ENCODE peak calls at places on chromosomes 1 and 21, in eight cellular contexts. Y is cardiac muscle cell, D is glutamatergic neuron, I is mesothelial cell of epicardium, E is lower lobe of right lung, X is A673, S is OCI-LY7, P is psoas muscle. Q is an unnamed sample.

GRCh38 chr1:95017775-95018174 is 55.0 kb downstream of the ALG14 start:
- DNase-seq in X (no peak), I (no peak), P (no peak), Y (no peak), D (no peak), E (no peak), S (no peak), Q (no peak)

GRCh38 chr1:119805247-119805646 is 6.0 kb downstream of the REG4 start:
- DNase-seq in S (no peak), I (no peak), X (no peak), Y (no peak), D (no peak), E (no peak), P (no peak), Q (no peak)

GRCh38 chr1:69533343-69533742 is 34.4 kb upstream of the LRRC7 start:
- DNase-seq in X (no peak), E (no peak), Y (no peak), D (no peak), S (no peak), I (no peak), P (no peak), Q (no peak)

GRCh38 chr1:231196307-231196706 is 34.4 kb downstream of the TRIM67 start:
- DNase-seq in I (no peak), Y (no peak), X (no peak), E (no peak), P (no peak), S (no peak), D (no peak), Q (no peak)

GRCh38 chr1:184757406-184757805 is 2.7 kb upstream of the EDEM3 start:
- DNase-seq in X (no peak), D (no peak), Y (no peak), E (no peak), P (no peak), I (no peak), S (no peak), Q (no peak)

GRCh38 chr1:39196244-39197215 is 8.0 kb upstream of the MACF1 start:
- DNase-seq in I (no peak), E (no peak), S (peak), X (peak), D (no peak), Y (peak), P (no peak), Q (no peak)

GRCh38 chr1:162387226-162388082 is 5.9 kb downstream of the C1orf226 start:
- DNase-seq in E (no peak), I (no peak), S (no peak), X (no peak), D (no peak), Y (peak), P (no peak), Q (no peak)

GRCh38 chr1:66271216-66271903 is 262.6 kb upstream of the SGIP1 start:
- DNase-seq in Y (peak), I (peak), X (peak), P (peak), S (peak), D (no peak), E (peak), Q (peak)

GRCh38 chr1:82695443-82695842 is 894.7 kb downstream of the ADGRL2 start:
- DNase-seq in Y (peak), E (no peak), I (no peak), X (no peak), P (no peak), S (no peak), D (no peak), Q (no peak)

GRCh38 chr21:38824124-38824822 is 18.5 kb downstream of the ETS2 start:
- DNase-seq in S (no peak), Y (no peak), I (no peak), X (no peak), D (no peak), P (no peak), E (no peak), Q (no peak)

GRCh38 chr1:54885863-54886723 is 902 bp downstream of the DHCR24 start:
- DNase-seq in P (no peak), I (no peak), X (peak), E (peak), Y (no peak), D (peak), S (peak), Q (peak)

GRCh38 chr1:151611288-151611790 is 511 bp upstream of the SNX27 start:
- DNase-seq in D (no peak), I (no peak), P (no peak), S (no peak), Y (peak), X (peak), E (peak), Q (no peak)

GRCh38 chr1:190852611-190853010 is 374.9 kb upstream of the BRINP3 start:
- DNase-seq in I (no peak), E (no peak), Y (no peak), S (no peak), D (no peak), P (no peak), X (no peak), Q (no peak)

GRCh38 chr1:190849346-190849745 is 371.7 kb upstream of the BRINP3 start:
- DNase-seq in S (no peak), Y (no peak), X (peak), I (no peak), D (no peak), P (no peak), E (no peak), Q (no peak)

DNA sequence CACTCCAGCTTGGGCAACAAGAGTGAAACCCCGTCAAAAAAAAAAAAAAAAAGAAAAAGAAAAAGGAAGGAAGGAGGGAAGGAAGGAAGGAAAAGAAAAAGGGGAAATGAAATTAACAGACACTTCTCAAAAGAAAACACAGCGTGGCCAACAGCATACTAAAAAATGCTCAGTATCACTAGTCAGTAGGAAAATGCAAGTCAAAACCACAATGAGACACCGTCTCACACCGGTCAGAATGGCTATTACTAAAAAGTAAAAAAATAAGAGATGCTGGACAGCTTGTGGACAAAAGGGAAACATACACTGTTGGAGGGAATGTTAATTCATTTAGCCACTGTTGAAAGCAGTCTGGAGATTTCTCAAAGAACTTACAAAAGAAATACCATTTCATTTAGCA is 369.5 kb upstream of the BRINP3 start:
- DNase-seq in Y (no peak), X (no peak), S (no peak), P (no peak), E (no peak), D (no peak), I (no peak), Q (no peak)
- TF ChIP-seq CTCF in Y (no peak), X (no peak), S (no peak), P (no peak), E (no peak), D (no peak), I (no peak), Q (no peak)

GRCh38 chr1:43975249-43975961 is 645 bp downstream of the ATP6V0B start:
- DNase-seq in S (peak), P (peak), Y (peak), I (no peak), E (peak), X (no peak), D (no peak), Q (no peak)

GRCh38 chr1:43976890-43977289 is 2.1 kb upstream of the B4GALT2 start:
- DNase-seq in E (no peak), Y (no peak), S (no peak), X (no peak), P (no peak), D (no peak), I (no peak), Q (no peak)

GRCh38 chr1:43976045-43976444 is 1.3 kb downstream of the ATP6V0B start:
- DNase-seq in E (no peak), S (no peak), I (no peak), D (no peak), Y (no peak), X (no peak), P (no peak), Q (no peak)

GRCh38 chr1:43973981-43974442 is 748 bp upstream of the ATP6V0B start:
- DNase-seq in E (no peak), D (no peak), P (no peak), X (no peak), I (no peak), S (no peak), Y (no peak), Q (no peak)

GRCh38 chr1:43974443-43975248 is at the start of gene ATP6V0B:
- DNase-seq in E (peak), S (peak), P (peak), Y (peak), D (peak), X (peak), I (peak), Q (peak)
- TF ChIP-seq CTCF in E (peak), S (no peak), P (peak), Y (peak), D (peak), X (no peak), I (no peak), Q (no peak)

DNA sequence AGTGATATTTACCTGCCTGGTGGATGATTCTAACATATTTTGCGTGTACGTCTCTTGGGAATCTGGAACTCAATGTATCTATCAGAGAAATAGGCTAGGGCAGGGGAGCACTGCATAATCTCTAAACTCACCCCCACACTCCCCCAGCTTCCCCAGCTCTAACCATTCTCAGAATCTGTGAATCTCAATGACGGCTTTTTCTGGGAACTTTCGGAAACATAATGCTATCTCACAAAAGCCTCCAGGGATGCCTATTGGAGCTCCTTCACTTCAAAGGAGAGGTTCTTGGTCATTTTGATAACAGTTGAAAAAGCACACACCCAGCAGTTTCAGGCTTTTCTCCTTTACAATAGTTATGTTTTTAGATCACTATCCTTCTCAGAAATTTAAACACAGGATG is 113.8 kb upstream of the MAGI3 start:
- DNase-seq in X (no peak), Y (no peak), I (no peak), E (no peak), P (no peak), S (no peak), D (no peak), Q (no peak)
- TF ChIP-seq CTCF in X (no peak), Y (no peak), I (no peak), E (no peak), P (no peak), S (no peak), D (no peak), Q (no peak)

DNA sequence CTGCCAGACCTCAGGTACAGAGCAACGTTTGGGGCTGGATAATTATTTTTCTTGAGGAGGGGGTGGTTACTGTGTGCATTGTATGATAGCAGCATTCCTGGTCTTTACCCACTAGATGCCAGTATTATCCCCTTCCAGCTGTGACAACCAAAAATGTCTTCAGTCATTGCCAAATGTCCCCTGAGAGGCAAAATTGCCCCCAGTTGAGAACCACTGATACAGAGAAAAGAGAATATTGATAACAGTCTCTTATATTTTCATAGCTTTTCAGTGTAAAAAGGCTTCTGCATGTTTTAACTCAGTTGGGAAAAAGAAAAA is 51.8 kb upstream of the SYT14 start:
- DNase-seq in E (no peak), I (no peak), D (no peak), S (no peak), P (no peak), X (peak), Y (no peak), Q (no peak)
- TF ChIP-seq CTCF in E (no peak), I (no peak), D (no peak), S (no peak), P (no peak), X (peak), Y (no peak), Q (no peak)

GRCh38 chr1:204453141-204453772 is 41.3 kb downstream of the PIK3C2B start:
- DNase-seq in X (peak), Y (no peak), E (no peak), S (peak), D (no peak), I (no peak), P (no peak), Q (no peak)
- TF ChIP-seq CTCF in X (no peak), Y (no peak), E (no peak), S (no peak), D (no peak), I (no peak), P (no peak), Q (no peak)

GRCh38 chr21:14115646-14116045 is 95.1 kb downstream of the LIPI start:
- DNase-seq in D (no peak), S (no peak), I (no peak), E (no peak), Y (no peak), X (no peak), P (no peak), Q (no peak)

GRCh38 chr21:14119038-14119437 is 91.7 kb downstream of the LIPI start:
- DNase-seq in D (no peak), P (no peak), S (no peak), X (no peak), I (no peak), Y (no peak), E (no peak), Q (no peak)

GRCh38 chr21:14116080-14116481 is 94.7 kb downstream of the LIPI start:
- DNase-seq in I (no peak), P (no peak), Y (no peak), D (no peak), S (no peak), X (no peak), E (no peak), Q (no peak)

GRCh38 chr21:14121719-14122118 is 89.0 kb downstream of the LIPI start:
- DNase-seq in S (peak), E (no peak), P (no peak), X (no peak), I (no peak), Y (no peak), D (no peak), Q (no peak)

DNA sequence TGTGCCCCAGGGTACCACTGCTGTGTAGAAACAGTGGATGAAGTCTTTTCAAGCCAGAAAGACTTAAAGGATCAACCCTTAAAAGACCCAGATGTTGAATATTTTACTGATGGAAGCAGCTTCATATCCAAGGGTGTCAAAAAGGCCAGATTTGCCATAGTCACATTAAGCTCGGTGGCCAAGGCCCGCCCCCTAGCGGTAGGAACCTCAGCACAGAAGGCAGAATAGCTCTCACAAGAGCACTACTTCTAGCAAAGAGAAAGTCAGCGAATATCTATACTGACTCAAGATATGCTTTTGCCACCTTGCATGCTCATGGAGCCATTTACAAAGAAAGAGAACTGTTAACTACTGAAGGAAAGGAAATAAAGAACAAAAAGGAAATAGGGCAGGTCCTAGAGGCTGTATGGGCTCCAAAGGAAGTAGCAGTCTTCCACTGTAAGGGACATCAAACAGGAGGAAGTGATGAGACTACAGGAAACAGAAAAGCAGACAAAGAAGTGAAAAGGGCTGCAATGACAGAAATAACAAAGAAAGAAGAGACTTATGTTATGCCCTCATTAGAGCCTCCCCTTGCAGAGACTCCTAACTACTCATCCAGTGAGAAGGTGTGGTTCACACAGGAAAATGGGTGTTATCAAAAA is 90.5 kb downstream of the LIPI start:
- DNase-seq in D (peak), Y (no peak), P (no peak), X (peak), I (no peak), E (no peak), S (peak), Q (peak)
- TF ChIP-seq CTCF in D (peak), Y (no peak), P (peak), X (peak), I (peak), E (peak), S (peak), Q (peak)

DNA sequence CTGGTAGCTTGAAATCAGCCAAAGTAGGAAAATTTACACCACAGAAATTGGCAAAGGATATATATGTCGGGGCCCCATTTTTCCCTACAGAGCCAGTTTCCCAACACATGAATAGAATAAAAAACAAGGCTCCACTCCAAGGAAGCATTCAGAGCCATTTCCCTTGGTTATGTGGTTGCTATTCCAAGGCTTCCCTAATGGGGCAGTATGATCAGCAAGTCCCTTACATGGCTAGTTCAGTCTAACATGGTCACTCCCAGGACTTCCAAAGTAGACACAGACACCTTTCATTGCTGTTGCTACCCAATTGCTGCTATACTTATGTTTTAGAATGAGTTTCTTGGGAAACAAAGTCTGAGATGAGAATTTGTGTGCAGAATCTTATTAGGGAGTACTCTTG is 93.1 kb downstream of the C21orf91 start:
- DNase-seq in I (no peak), D (no peak), S (peak), E (no peak), Y (no peak), X (no peak), P (no peak), Q (no peak)
- TF ChIP-seq CTCF in I (no peak), D (no peak), S (peak), E (peak), Y (no peak), X (no peak), P (no peak), Q (no peak)

GRCh38 chr1:24266398-24266941 is 52.7 kb upstream of the GRHL3 start:
- DNase-seq in S (no peak), E (no peak), Y (peak), I (no peak), X (no peak), P (peak), D (no peak), Q (no peak)
- TF ChIP-seq CTCF in S (no peak), E (no peak), Y (no peak), I (no peak), X (no peak), P (no peak), D (no peak), Q (no peak)

GRCh38 chr21:42063578-42064521 is 7.3 kb upstream of the UMODL1 start:
- DNase-seq in X (no peak), S (peak), I (no peak), E (peak), D (no peak), P (no peak), Y (no peak), Q (no peak)
- TF ChIP-seq CTCF in X (no peak), S (peak), I (no peak), E (no peak), D (no peak), P (no peak), Y (no peak), Q (no peak)